ENCODE peak calls at places on chromosomes 12 and 14, in nine cellular contexts. H, E, U, B, Q, Y, N, O and Z are unnamed samples.

GRCh38 chr12:27185234-27186045 is 58.6 kb upstream of the STK38L start:
- DNase-seq in N (no peak), B (no peak), Q (no peak), Y (no peak), O (no peak), U (no peak), E (peak; percentile 48), H (no peak), Z (no peak)

GRCh38 chr12:120162763-120163162 is 31.8 kb downstream of the GCN1 start:
- DNase-seq in E (no peak), U (no peak), H (no peak), B (no peak), Q (no peak), N (no peak), O (no peak), Y (no peak), Z (no peak)

GRCh38 chr12:1934831-1935230 is 16.4 kb upstream of the CACNA2D4 start:
- DNase-seq in Q (peak; percentile 46), H (no peak), B (no peak), U (no peak), E (no peak), Y (no peak), N (no peak), O (no peak), Z (no peak)

GRCh38 chr14:105852378-105853088 is 326.1 kb downstream of the TMEM121 start:
- DNase-seq in O (no peak), N (no peak), U (no peak), B (no peak), Y (peak; percentile 1), Q (peak; percentile 57), H (peak; percentile 38), E (no peak), Z (no peak)

GRCh38 chr14:64937176-64937820 is 5.2 kb downstream of the GPX2 start:
- DNase-seq in E (no peak), H (no peak), Y (no peak), B (no peak), N (no peak), O (no peak), U (no peak), Q (no peak), Z (no peak)

GRCh38 chr12:56993346-56993745 is 13.0 kb downstream of the ZBTB39 start:
- DNase-seq in U (no peak), B (no peak), Y (no peak), H (no peak), N (no peak), E (no peak), O (no peak), Q (no peak), Z (no peak)

GRCh38 chr12:65025070-65025469 is 96.0 kb downstream of the WIF1 start:
- DNase-seq in Y (no peak), O (no peak), H (no peak), Q (no peak), B (no peak), U (no peak), E (no peak), N (no peak), Z (no peak)

GRCh38 chr12:66051361-66051760 is 79.2 kb downstream of the LLPH start:
- DNase-seq in Q (no peak), E (no peak), H (no peak), N (no peak), Y (no peak), B (no peak), U (no peak), O (no peak), Z (no peak)

GRCh38 chr12:107091989-107092641 is 1.2 kb downstream of the CRY1 start:
- DNase-seq in Q (no peak), O (peak; percentile 75), H (no peak), Y (peak; percentile 38), E (peak; percentile 99), U (peak; percentile 93), N (peak; percentile 33), B (peak; percentile 92), Z (no peak)

GRCh38 chr14:104145826-104146642 is 7.6 kb downstream of the KIF26A start:
- DNase-seq in B (no peak), H (no peak), Y (no peak), N (no peak), O (no peak), E (no peak), Q (peak; percentile 37), U (no peak), Z (no peak)

GRCh38 chr12:93122089-93122488 is 193.0 kb upstream of the EEA1 start:
- DNase-seq in E (peak; percentile 74), U (peak; percentile 95), B (peak; percentile 51), O (no peak), N (no peak), Q (no peak), H (no peak), Y (no peak), Z (no peak)

GRCh38 chr12:24919346-24920001 is 29.4 kb downstream of the BCAT1 start:
- DNase-seq in O (no peak), E (no peak), N (no peak), B (no peak), Q (no peak), U (no peak), Y (no peak), H (no peak), Z (no peak)

GRCh38 chr14:41957459-41957858 is 350.8 kb downstream of the LRFN5 start:
- DNase-seq in Q (no peak), N (no peak), E (no peak), O (no peak), B (no peak), Y (no peak), H (no peak), U (no peak), Z (no peak)

GRCh38 chr12:43776498-43776897 is 17.7 kb downstream of the IRAK4 start:
- DNase-seq in E (peak; percentile 28), Y (no peak), N (no peak), H (no peak), B (no peak), Q (no peak), U (no peak), O (peak; percentile 30), Z (no peak)

GRCh38 chr12:31368666-31369361 is 42.9 kb upstream of the SINHCAF start:
- DNase-seq in H (no peak), U (no peak), Y (no peak), E (no peak), O (no peak), Q (no peak), B (no peak), N (no peak), Z (no peak)

GRCh38 chr14:71212683-71213107 is 305.4 kb downstream of the PCNX1 start:
- DNase-seq in Y (no peak), U (peak; percentile 32), B (no peak), H (no peak), E (no peak), O (no peak), N (no peak), Q (no peak), Z (no peak)

GRCh38 chr12:99386907-99387306 is 260.6 kb upstream of the GARIN6 start:
- DNase-seq in N (no peak), Y (no peak), H (no peak), E (no peak), O (peak; percentile 13), Q (no peak), U (peak; percentile 8), B (peak; percentile 40), Z (no peak)

GRCh38 chr14:105312973-105313372 is 1.6 kb upstream of the PACS2 start:
- DNase-seq in Q (no peak), Y (no peak), N (peak; percentile 69), H (no peak), O (no peak), B (no peak), U (no peak), E (no peak), Z (no peak)

GRCh38 chr14:53126705-53127104 is 26.4 kb downstream of the DDHD1 start:
- DNase-seq in B (no peak), Q (no peak), Y (no peak), E (no peak), H (no peak), O (no peak), U (no peak), N (no peak), Z (no peak)

GRCh38 chr12:43957732-43958131 is 121.9 kb downstream of the TMEM117 start:
- DNase-seq in U (peak; percentile 22), Q (no peak), O (peak; percentile 21), Y (peak; percentile 12), B (peak; percentile 44), E (peak; percentile 62), H (no peak), N (no peak), Z (no peak)

GRCh38 chr12:21773263-21773741 is 1.2 kb downstream of the KCNJ8 start:
- DNase-seq in B (peak; percentile 52), H (peak; percentile 49), U (no peak), Y (peak; percentile 68), N (no peak), Q (no peak), E (no peak), O (no peak), Z (peak; percentile 74)